ENCODE peak calls at places on chromosomes 6 and 20, in six cellular contexts. H is GM12891, Y is K562, B is H1, I is GM12878, J is HepG2. C is an unnamed sample.

GRCh38 chr6:156864557-156864956 is 87.4 kb downstream of the ARID1B start:
- DNase-seq in I (no peak), Y (peak), J (no peak), H (no peak), B (no peak), C (no peak)

GRCh38 chr20:56181593-56181992 is 66.9 kb upstream of the MC3R start:
- DNase-seq in J (no peak), H (no peak), I (no peak), B (no peak), Y (no peak), C (no peak)

GRCh38 chr20:54172856-54173652 is 732 bp downstream of the CYP24A1 start:
- DNase-seq in B (peak), H (no peak), J (no peak), Y (no peak), I (no peak), C (no peak)

GRCh38 chr6:107292570-107293285 is 166.6 kb downstream of the PDSS2 start:
- DNase-seq in H (no peak), Y (peak), I (no peak), J (no peak), B (no peak), C (no peak)

GRCh38 chr6:152151930-152152329 is 344.4 kb downstream of the ESR1 start:
- DNase-seq in I (no peak), B (no peak), Y (no peak), J (no peak), H (no peak), C (no peak)

GRCh38 chr6:166167258-166167731 is 356 bp downstream of the TBXT start:
- DNase-seq in B (peak), J (no peak), Y (no peak), H (no peak), I (no peak), C (no peak)

GRCh38 chr20:31661625-31662371 is 24.1 kb downstream of the COX4I2 start:
- DNase-seq in J (peak), Y (peak), B (peak), H (peak), I (no peak), C (peak)

GRCh38 chr6:85464722-85465150 is 14.9 kb downstream of the NT5E start:
- DNase-seq in B (no peak), H (no peak), Y (no peak), J (no peak), I (no peak), C (no peak)

GRCh38 chr6:13431861-13432465 is 55.4 kb downstream of the GFOD1 start:
- DNase-seq in I (peak), J (peak), H (no peak), B (no peak), Y (peak), C (no peak)

DNA sequence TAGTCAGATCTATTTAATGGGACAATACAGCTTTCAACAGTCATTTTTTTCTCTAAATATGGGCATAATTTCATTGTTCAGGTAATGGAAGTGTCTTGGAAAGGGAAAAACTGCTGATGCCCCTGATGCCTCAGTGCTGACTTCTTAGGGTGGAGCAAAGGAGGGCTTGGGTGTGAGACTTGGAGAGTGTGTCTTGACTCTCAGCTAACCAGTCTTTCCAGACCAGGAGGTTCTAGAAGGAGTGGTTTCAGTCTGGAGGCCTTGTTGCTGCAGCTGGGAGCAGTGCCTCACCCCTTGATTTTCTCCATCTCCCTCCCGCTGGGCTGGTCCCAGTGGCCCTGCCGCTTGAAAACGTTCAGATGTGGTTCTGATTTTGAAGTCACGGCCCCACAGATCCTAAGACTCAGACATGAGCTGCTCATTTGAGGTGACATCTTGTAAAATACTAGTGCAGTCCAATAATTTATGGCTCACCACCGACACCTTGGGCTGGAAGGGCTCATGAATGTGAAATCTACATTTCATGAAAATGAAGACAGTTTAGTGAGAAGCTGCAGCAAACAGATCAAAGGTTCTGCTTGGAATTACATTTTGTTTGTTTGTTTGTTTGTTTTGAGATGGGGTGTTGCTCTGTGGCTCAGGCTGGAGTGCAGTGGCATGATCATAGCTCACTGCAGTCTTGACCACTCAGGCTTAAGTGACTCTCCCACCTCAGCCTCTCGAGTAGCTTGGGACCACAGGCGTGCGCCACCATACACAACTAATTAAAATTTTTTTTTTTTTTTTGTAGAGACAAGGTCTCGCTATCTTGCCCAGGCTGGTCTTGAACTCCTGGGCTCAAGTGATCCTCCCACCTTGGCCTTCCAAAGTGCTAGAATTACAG is 5.6 kb downstream of the DSP start:
- DNase-seq in I (no peak), J (no peak), H (no peak), B (no peak), Y (no peak), C (no peak)
- TF ChIP-seq POLR2A in I (no peak), J (no peak), H (no peak), B (no peak), Y (no peak), C (no peak)

DNA sequence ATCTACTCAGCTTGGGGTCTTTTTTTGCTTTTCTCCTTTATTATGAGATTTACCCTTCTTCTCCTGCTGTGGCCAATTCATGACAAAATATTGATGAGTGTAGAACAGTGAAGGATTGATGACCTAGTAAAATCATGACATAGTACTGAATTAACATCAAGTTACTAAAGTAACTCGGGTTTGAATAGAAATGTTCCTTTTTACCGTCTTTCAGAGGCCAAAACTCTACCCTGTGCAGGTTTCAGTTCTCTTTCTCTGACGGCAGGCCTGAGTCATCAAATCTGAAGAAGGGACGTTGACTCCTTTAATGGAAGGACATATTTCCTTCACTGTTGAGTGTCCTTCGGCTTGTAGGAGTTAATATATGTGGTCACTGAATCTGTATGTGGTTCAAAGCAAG is 80.7 kb downstream of the RREB1 start:
- DNase-seq in B (no peak), J (no peak), H (peak), I (peak), Y (no peak), C (no peak)
- TF ChIP-seq TAF1 in B (no peak), J (no peak), H (no peak), I (no peak), Y (no peak), C (no peak)

GRCh38 chr20:61880706-61881105 is 185.0 kb downstream of the TAF4 start:
- DNase-seq in H (no peak), I (no peak), J (no peak), B (no peak), Y (no peak), C (no peak)
- TF ChIP-seq POLR2AphosphoS5 in H (no peak), I (no peak), J (no peak), B (no peak), Y (no peak), C (no peak)

GRCh38 chr6:170291271-170292110 is 613 bp upstream of the DLL1 start:
- DNase-seq in Y (no peak), H (no peak), I (no peak), J (no peak), B (peak), C (no peak)
- TF ChIP-seq POLR2A in Y (no peak), H (no peak), I (no peak), J (no peak), B (no peak), C (no peak)

DNA sequence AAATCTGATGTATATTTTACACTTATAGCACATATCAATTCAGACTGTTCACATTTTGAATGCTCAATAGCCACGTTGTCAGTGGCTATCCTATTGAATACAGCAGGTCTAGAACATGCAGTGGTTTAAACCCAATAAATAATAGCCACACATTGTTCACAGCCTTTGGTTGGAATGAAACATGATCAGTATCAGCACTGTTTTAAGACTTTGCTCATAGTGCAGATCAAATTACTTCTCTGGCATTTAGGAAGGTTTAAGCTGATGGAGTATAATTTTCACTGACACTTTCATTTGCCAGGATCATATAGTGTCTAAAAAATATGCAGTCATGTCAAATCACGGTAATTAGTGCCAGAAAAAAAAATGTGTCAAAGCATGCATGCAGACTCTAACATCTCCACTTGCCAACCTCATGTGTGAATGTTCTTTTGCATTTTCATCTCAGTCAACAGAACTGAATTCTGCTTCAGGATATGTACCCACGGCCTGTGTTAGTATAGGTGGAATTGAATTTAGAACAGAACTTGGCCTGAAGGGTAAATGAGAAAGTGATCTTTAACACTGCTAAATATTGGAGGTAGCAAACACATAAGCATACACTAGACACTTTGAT is 184.1 kb downstream of the SLC24A3 start:
- DNase-seq in I (no peak), H (no peak), J (no peak), B (no peak), Y (no peak), C (no peak)
- TF ChIP-seq TAF1 in I (no peak), H (no peak), J (no peak), B (no peak), Y (no peak), C (no peak)

DNA sequence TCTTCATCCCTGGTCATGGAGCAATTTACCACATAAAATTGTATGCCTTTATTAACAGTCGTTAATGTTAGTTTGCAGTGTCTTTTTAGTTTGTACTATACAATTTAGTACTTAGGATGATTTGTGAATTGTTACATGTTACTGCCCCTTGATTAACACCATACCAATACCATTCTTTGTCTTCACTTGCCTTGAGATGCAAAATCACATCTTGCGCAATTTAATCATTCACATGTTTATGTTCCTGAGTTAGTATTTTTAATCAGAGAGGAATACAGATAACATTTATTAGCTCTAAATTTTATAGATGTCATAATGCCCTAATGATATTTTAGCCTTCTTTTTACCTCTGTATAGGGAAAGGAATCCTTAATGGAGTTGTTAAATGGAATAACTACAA is 114.1 kb downstream of the SCAF8 start:
- DNase-seq in H (no peak), Y (no peak), I (no peak), B (no peak), J (no peak), C (no peak)
- TF ChIP-seq POLR2AphosphoS5 in H (no peak), Y (no peak), I (no peak), B (no peak), J (no peak), C (no peak)

GRCh38 chr6:158039571-158040050 is 57.9 kb downstream of the SYNJ2 start:
- DNase-seq in Y (peak), J (peak), H (no peak), B (no peak), I (no peak), C (no peak)
- TF ChIP-seq POLR2A in Y (no peak), J (no peak), H (no peak), B (no peak), I (no peak), C (no peak)

GRCh38 chr6:41530476-41530875 is 15.7 kb upstream of the FOXP4 start:
- DNase-seq in H (no peak), B (no peak), J (no peak), Y (no peak), I (no peak), C (no peak)

GRCh38 chr6:41531016-41531415 is 15.2 kb upstream of the FOXP4 start:
- DNase-seq in B (no peak), H (no peak), J (no peak), Y (no peak), I (no peak), C (no peak)

GRCh38 chr6:41529970-41530369 is 16.2 kb upstream of the FOXP4 start:
- DNase-seq in I (no peak), H (no peak), J (no peak), Y (no peak), B (no peak), C (no peak)

GRCh38 chr6:41529049-41529448 is 17.1 kb upstream of the FOXP4 start:
- DNase-seq in Y (no peak), I (no peak), H (no peak), J (no peak), B (no peak), C (no peak)

GRCh38 chr6:41531591-41532582 is 14.3 kb upstream of the FOXP4 start:
- DNase-seq in B (no peak), Y (no peak), I (peak), H (peak), J (no peak), C (peak)
- TF ChIP-seq TAF1 in B (no peak), Y (no peak), I (peak), H (peak), J (no peak), C (no peak)

DNA sequence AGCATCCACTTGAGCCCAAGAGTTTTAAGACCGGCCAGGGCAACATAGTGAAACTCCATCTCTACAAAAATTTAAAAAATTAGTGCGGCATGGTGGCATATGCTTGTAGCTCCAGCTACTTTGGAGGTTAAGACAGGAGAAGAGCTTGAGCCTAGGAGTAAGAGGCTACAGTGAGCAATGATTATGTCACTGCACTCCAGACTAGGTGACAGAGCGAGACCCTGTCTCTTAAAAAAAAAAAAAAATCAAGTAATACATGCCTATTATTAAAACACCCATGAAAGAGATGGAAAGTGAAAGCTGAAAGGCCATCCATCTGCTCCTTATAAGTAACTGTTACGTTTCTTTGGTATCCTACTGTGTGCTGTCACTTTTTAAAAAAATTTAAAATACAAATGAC is 66.4 kb downstream of the FKBP5 start:
- DNase-seq in Y (no peak), I (no peak), B (no peak), H (no peak), J (no peak), C (no peak)
- TF ChIP-seq POLR2AphosphoS5 in Y (no peak), I (no peak), B (no peak), H (no peak), J (no peak), C (no peak)

DNA sequence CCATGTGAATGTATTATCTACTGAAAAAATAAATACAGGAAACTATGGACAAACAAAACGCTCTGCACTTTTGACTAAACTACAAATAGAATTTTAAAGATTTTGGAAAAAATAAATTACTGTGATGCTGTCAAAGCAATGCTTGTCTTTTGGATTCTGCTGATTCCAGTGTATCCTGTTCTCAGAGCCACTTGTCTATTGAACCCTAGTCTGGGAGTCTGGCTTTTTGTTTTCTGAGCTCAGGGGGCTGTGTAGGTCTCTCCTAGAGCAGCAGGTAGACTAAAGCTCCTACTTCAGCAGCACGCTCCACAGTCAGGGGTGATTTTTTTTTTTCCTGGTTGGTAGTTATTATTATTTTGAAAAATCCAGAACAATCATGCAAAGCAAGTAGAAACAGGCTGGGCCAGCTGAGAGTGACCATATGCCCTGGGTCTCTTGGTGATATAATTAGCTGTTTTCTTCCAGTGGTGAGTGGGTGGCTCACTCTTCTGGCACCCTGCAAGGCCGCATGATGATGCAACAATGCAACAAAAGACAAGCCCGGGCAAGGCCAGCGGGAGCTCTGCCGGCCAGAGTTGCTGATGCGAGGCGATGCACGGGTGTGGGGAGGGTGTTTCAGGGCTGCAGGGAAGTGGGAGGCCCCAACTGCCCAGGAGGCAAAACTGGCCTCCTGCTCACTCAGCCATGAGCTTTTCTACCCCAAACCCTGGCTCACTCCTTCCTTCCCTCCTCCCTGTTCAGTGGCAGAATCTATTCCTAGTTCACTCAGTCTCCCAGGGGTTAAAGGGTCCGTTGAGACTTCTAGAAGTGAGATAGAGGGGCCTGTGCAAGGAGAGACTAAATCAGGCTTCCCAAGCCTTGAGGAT is 11.6 kb upstream of the CDKN1A start:
- DNase-seq in B (peak), H (peak), Y (peak), J (peak), I (peak), C (peak)
- TF ChIP-seq POLR2A in B (peak), H (peak), Y (no peak), J (peak), I (peak), C (peak)